ENCODE peak calls at places on chromosomes 4 and X, in six cellular contexts. One of them, this sample, is unnamed.

GRCh38 chr4:98618670-98619069 is 39.7 kb downstream of the TSPAN5 start:
- DNase-seq in Calu3: no peak
- DNase-seq in GM20000: no peak
- DNase-seq in foreskin fibroblast: no peak
- DNase-seq in neural progenitor cell: no peak
- DNase-seq in CD8-positive, alpha-beta T cell: no peak
- DNase-seq in this sample: no peak

GRCh38 chrX:130778773-130779172 is 124.2 kb downstream of the ENOX2 start:
- DNase-seq in Calu3: no peak
- DNase-seq in CD8-positive, alpha-beta T cell: no peak
- DNase-seq in neural progenitor cell: no peak
- DNase-seq in GM20000: no peak
- DNase-seq in foreskin fibroblast: peak
- DNase-seq in this sample: no peak

GRCh38 chr4:2436761-2437474 is 18.2 kb downstream of the CFAP99 start:
- DNase-seq in foreskin fibroblast: no peak
- DNase-seq in Calu3: no peak
- DNase-seq in GM20000: no peak
- DNase-seq in CD8-positive, alpha-beta T cell: no peak
- DNase-seq in neural progenitor cell: no peak
- DNase-seq in this sample: no peak

GRCh38 chr4:10582059-10582686 is 102.4 kb downstream of the CLNK start:
- DNase-seq in neural progenitor cell: peak
- DNase-seq in foreskin fibroblast: peak
- DNase-seq in GM20000: no peak
- DNase-seq in Calu3: peak
- DNase-seq in CD8-positive, alpha-beta T cell: no peak
- DNase-seq in this sample: no peak

GRCh38 chr4:130985371-130985770 is 1889.4 kb downstream of the C4orf33 start:
- DNase-seq in foreskin fibroblast: no peak
- DNase-seq in CD8-positive, alpha-beta T cell: no peak
- DNase-seq in neural progenitor cell: peak
- DNase-seq in Calu3: no peak
- DNase-seq in GM20000: no peak
- DNase-seq in this sample: no peak

GRCh38 chrX:44106864-44107263 is 133.7 kb upstream of the NDP start:
- DNase-seq in foreskin fibroblast: no peak
- DNase-seq in Calu3: no peak
- DNase-seq in CD8-positive, alpha-beta T cell: no peak
- DNase-seq in GM20000: no peak
- DNase-seq in neural progenitor cell: no peak
- DNase-seq in this sample: no peak

GRCh38 chrX:132483523-132483922 is 5.3 kb downstream of the MBNL3 start:
- DNase-seq in GM20000: no peak
- DNase-seq in CD8-positive, alpha-beta T cell: no peak
- DNase-seq in neural progenitor cell: no peak
- DNase-seq in foreskin fibroblast: no peak
- DNase-seq in Calu3: no peak
- DNase-seq in this sample: no peak

GRCh38 chrX:53678667-53679066 is 7.9 kb downstream of the HUWE1 start:
- DNase-seq in neural progenitor cell: peak
- DNase-seq in GM20000: no peak
- DNase-seq in Calu3: no peak
- DNase-seq in foreskin fibroblast: no peak
- DNase-seq in CD8-positive, alpha-beta T cell: no peak
- DNase-seq in this sample: no peak

GRCh38 chrX:49102221-49102620 is 21.3 kb downstream of the GPKOW start:
- DNase-seq in foreskin fibroblast: no peak
- DNase-seq in CD8-positive, alpha-beta T cell: no peak
- DNase-seq in Calu3: no peak
- DNase-seq in GM20000: no peak
- DNase-seq in neural progenitor cell: no peak
- DNase-seq in this sample: no peak

GRCh38 chr4:150305995-150306394 is 227.8 kb downstream of the DCLK2 start:
- DNase-seq in GM20000: no peak
- DNase-seq in foreskin fibroblast: peak
- DNase-seq in Calu3: no peak
- DNase-seq in neural progenitor cell: no peak
- DNase-seq in CD8-positive, alpha-beta T cell: no peak
- DNase-seq in this sample: no peak

GRCh38 chr4:148651991-148652390 is 209.8 kb upstream of the NR3C2 start:
- DNase-seq in foreskin fibroblast: no peak
- DNase-seq in CD8-positive, alpha-beta T cell: no peak
- DNase-seq in neural progenitor cell: peak
- DNase-seq in GM20000: no peak
- DNase-seq in Calu3: no peak
- DNase-seq in this sample: no peak

GRCh38 chrX:115892056-115892708 is 278.4 kb upstream of the AGTR2 start:
- DNase-seq in foreskin fibroblast: no peak
- DNase-seq in CD8-positive, alpha-beta T cell: no peak
- DNase-seq in Calu3: no peak
- DNase-seq in GM20000: peak
- DNase-seq in neural progenitor cell: no peak
- DNase-seq in this sample: no peak

GRCh38 chr4:93529692-93530091 is 298.9 kb upstream of the ATOH1 start:
- DNase-seq in GM20000: no peak
- DNase-seq in neural progenitor cell: no peak
- DNase-seq in CD8-positive, alpha-beta T cell: no peak
- DNase-seq in Calu3: no peak
- DNase-seq in foreskin fibroblast: no peak
- DNase-seq in this sample: no peak

GRCh38 chr4:87633239-87633638 is 16.8 kb upstream of the DMP1 start:
- DNase-seq in neural progenitor cell: no peak
- DNase-seq in foreskin fibroblast: peak
- DNase-seq in Calu3: no peak
- DNase-seq in GM20000: no peak
- DNase-seq in CD8-positive, alpha-beta T cell: no peak
- DNase-seq in this sample: no peak

GRCh38 chr4:107760281-107760947 is 40.4 kb upstream of the PAPSS1 start:
- DNase-seq in GM20000: no peak
- DNase-seq in Calu3: peak
- DNase-seq in CD8-positive, alpha-beta T cell: no peak
- DNase-seq in neural progenitor cell: peak
- DNase-seq in foreskin fibroblast: peak
- DNase-seq in this sample: no peak

GRCh38 chr4:30537462-30537861 is 182.7 kb upstream of the PCDH7 start:
- DNase-seq in CD8-positive, alpha-beta T cell: no peak
- DNase-seq in Calu3: no peak
- DNase-seq in neural progenitor cell: no peak
- DNase-seq in GM20000: no peak
- DNase-seq in foreskin fibroblast: peak
- DNase-seq in this sample: no peak

GRCh38 chr4:156970501-156971167 is 965 bp downstream of the PDGFC start:
- DNase-seq in foreskin fibroblast: peak
- DNase-seq in CD8-positive, alpha-beta T cell: no peak
- DNase-seq in GM20000: peak
- DNase-seq in Calu3: peak
- DNase-seq in neural progenitor cell: peak
- DNase-seq in this sample: peak
- TF ChIP-seq CTCF in foreskin fibroblast: peak
- TF ChIP-seq CTCF in CD8-positive, alpha-beta T cell: no peak
- TF ChIP-seq CTCF in GM20000: no peak
- TF ChIP-seq CTCF in Calu3: no peak
- TF ChIP-seq CTCF in neural progenitor cell: peak
- TF ChIP-seq CTCF in this sample: no peak

GRCh38 chr4:25062098-25062497 is 31.4 kb upstream of the LGI2 start:
- DNase-seq in foreskin fibroblast: no peak
- DNase-seq in GM20000: no peak
- DNase-seq in CD8-positive, alpha-beta T cell: no peak
- DNase-seq in neural progenitor cell: no peak
- DNase-seq in Calu3: no peak
- DNase-seq in this sample: no peak

GRCh38 chr4:25058796-25059195 is 28.1 kb upstream of the LGI2 start:
- DNase-seq in neural progenitor cell: no peak
- DNase-seq in Calu3: no peak
- DNase-seq in foreskin fibroblast: no peak
- DNase-seq in CD8-positive, alpha-beta T cell: no peak
- DNase-seq in GM20000: no peak
- DNase-seq in this sample: no peak

GRCh38 chr4:25060179-25060578 is 29.4 kb upstream of the LGI2 start:
- DNase-seq in foreskin fibroblast: no peak
- DNase-seq in CD8-positive, alpha-beta T cell: no peak
- DNase-seq in neural progenitor cell: no peak
- DNase-seq in Calu3: no peak
- DNase-seq in GM20000: no peak
- DNase-seq in this sample: no peak

GRCh38 chr4:25061602-25062001 is 30.9 kb upstream of the LGI2 start:
- DNase-seq in GM20000: no peak
- DNase-seq in Calu3: no peak
- DNase-seq in foreskin fibroblast: no peak
- DNase-seq in neural progenitor cell: no peak
- DNase-seq in CD8-positive, alpha-beta T cell: no peak
- DNase-seq in this sample: no peak

GRCh38 chr4:25060586-25061340 is 30.0 kb upstream of the LGI2 start:
- DNase-seq in Calu3: no peak
- DNase-seq in CD8-positive, alpha-beta T cell: no peak
- DNase-seq in neural progenitor cell: no peak
- DNase-seq in foreskin fibroblast: no peak
- DNase-seq in GM20000: no peak
- DNase-seq in this sample: no peak
- TF ChIP-seq CTCF in Calu3: no peak
- TF ChIP-seq CTCF in CD8-positive, alpha-beta T cell: no peak
- TF ChIP-seq CTCF in neural progenitor cell: no peak
- TF ChIP-seq CTCF in foreskin fibroblast: no peak
- TF ChIP-seq CTCF in GM20000: no peak
- TF ChIP-seq CTCF in this sample: no peak

DNA sequence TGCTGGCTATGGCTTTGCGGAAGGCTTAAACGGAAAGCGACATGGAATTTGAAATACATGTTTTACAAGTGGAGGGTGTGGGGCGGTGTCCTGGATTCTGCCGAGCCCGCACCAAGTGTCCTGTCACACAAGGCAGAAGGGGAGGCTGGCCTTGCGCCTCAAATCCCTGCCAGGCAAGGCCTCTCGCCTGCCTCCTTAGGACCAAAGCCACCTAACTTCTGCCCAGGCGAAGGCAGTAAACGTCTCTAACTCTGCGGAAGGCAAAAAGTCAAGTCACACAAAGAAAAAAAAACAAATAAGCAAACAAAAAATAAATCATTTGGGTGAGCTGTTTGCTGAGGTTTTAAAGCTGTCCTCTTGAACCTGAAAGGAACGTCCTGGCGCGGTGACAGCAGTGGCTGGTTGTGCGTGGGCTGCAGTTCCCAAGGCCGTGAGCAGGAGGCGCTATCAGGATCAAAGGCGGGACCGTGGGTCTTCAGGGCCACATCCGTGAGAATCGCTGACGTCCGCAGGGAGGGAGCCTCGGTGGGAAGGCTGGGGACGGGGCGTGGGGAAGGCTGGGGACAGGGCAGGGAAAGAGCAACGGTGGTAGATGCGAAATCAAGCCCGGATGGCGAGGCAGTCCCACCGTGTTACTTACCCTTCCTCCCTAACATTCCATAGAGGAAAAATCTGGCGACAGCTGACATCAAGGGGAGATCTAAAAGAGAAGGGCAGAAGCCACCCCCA is 99.1 kb downstream of the TRAPPC11 start:
- DNase-seq in Calu3: no peak
- DNase-seq in foreskin fibroblast: no peak
- DNase-seq in GM20000: no peak
- DNase-seq in neural progenitor cell: peak
- DNase-seq in CD8-positive, alpha-beta T cell: no peak
- DNase-seq in this sample: no peak
- TF ChIP-seq CTCF in Calu3: no peak
- TF ChIP-seq CTCF in foreskin fibroblast: no peak
- TF ChIP-seq CTCF in GM20000: no peak
- TF ChIP-seq CTCF in neural progenitor cell: peak
- TF ChIP-seq CTCF in CD8-positive, alpha-beta T cell: no peak
- TF ChIP-seq CTCF in this sample: peak

GRCh38 chrX:40310016-40310415 is 212.3 kb upstream of the BCOR start:
- DNase-seq in CD8-positive, alpha-beta T cell: no peak
- DNase-seq in neural progenitor cell: no peak
- DNase-seq in foreskin fibroblast: no peak
- DNase-seq in GM20000: no peak
- DNase-seq in Calu3: no peak
- DNase-seq in this sample: no peak
- TF ChIP-seq CTCF in CD8-positive, alpha-beta T cell: no peak
- TF ChIP-seq CTCF in neural progenitor cell: no peak
- TF ChIP-seq CTCF in foreskin fibroblast: no peak
- TF ChIP-seq CTCF in GM20000: no peak
- TF ChIP-seq CTCF in Calu3: no peak
- TF ChIP-seq CTCF in this sample: no peak

This sample was measured in GM13977.